ENCODE peak calls at places on chromosomes 13 and 19, in six cellular contexts. I is neuronal stem cell, D is H9, V is IMR-90, O is H1, G is trophoblast cell. P is an unnamed sample.

GRCh38 chr19:31332096-31332495 is 17.1 kb downstream of the TSHZ3 start:
- DNase-seq in V (peak; percentile 79), G (no peak), I (no peak), O (no peak), D (no peak), P (peak; percentile 78)

GRCh38 chr13:39016789-39017188 is 21.1 kb downstream of the PROSER1 start:
- DNase-seq in V (peak; percentile 8), D (no peak), I (peak; percentile 42), G (peak; percentile 63), O (no peak), P (peak; percentile 30)

GRCh38 chr19:38565686-38566105 is 52.1 kb downstream of the MAP4K1 start:
- DNase-seq in G (no peak), D (no peak), V (no peak), O (no peak), I (no peak), P (no peak)

GRCh38 chr19:5154129-5154798 is 185.4 kb downstream of the KDM4B start:
- DNase-seq in I (no peak), D (peak; percentile 79), O (no peak), G (peak; percentile 69), V (no peak), P (no peak)

GRCh38 chr13:35292329-35292728 is 184.2 kb downstream of the MAB21L1 start:
- DNase-seq in V (no peak), O (no peak), G (no peak), D (no peak), I (no peak), P (no peak)

GRCh38 chr19:33226550-33227241 is 1.0 kb upstream of the SLC7A10 start:
- DNase-seq in G (peak; percentile 23), V (no peak), O (peak; percentile 59), I (no peak), D (peak; percentile 95), P (peak; percentile 15)

GRCh38 chr13:114283581-114283980 is 2.2 kb downstream of the UPF3A start:
- DNase-seq in I (no peak), O (no peak), V (peak; percentile 23), D (no peak), G (no peak), P (peak; percentile 17)

GRCh38 chr13:111202745-111203144 is 87.6 kb downstream of the ARHGEF7 start:
- DNase-seq in G (peak; percentile 96), O (no peak), D (no peak), V (peak; percentile 93), I (no peak), P (peak; percentile 86)

GRCh38 chr19:48698046-48698445 is 2.3 kb downstream of the FUT2 start:
- DNase-seq in V (peak; percentile 74), D (no peak), G (no peak), O (no peak), I (no peak), P (peak; percentile 62)

DNA sequence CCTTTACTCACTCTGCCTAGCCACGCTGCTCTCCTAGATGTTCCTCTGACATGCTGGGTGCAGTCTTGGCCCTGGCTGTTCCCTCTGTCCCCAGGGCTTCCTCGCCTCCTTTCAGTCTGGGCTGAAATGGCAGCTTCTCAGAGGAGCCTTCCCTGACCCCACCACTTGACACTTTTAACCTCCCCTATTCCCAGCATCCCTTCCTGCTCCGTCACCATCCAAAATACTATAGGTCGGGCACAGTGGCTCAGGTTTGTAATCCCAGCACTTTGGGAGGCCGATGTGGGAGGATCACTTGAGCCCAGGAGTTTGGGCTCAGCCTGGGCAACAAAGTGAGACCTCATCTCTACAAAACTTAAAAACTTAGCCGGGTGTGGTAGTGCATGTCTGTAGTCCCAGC is 2.6 kb downstream of the FAM187B start:
- DNase-seq in I (no peak), V (no peak), G (no peak), O (no peak), D (no peak), P (no peak)
- H3K27ac ChIP-seq in I (no peak overlapping the region), V (no peak overlapping the region), G (no peak overlapping the region), O (no peak overlapping the region), D (no peak overlapping the region), P (no peak overlapping the region)

DNA sequence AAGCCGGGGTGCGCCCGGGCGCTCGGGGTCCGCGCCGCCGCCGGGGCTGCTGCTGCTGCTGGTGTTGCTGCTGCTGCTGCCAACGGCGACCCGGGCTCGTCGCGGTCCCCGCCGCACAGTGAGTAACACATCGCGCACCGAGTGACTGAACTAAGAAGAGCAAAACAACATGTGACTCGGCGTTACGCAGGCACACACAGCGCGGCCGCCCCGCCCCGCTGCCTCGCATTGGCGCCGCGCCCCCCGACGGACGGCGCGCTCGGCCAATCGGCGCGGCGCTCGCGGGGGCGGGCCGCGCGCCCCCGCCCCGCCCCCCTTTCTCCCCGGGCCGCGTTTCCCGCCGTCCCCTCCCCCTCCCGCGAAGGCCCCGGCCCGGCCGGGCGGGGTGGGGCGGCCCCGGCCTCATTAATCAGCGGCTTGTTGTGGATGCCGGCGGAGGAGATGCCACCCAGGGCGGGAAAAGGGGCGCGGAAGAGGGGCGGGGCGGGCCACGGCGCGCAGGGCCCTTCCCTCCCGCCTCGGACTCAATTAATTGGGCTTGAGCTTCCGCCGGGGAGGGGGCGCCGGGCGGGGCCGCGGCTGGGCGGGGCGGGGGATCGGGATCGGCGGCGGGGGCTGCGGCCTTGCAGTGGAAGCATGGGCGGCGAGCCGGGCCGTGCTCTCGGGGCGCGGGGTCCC is at the start of gene IRS2:
- DNase-seq in V (peak; percentile 90), O (peak; percentile 61), D (peak; percentile 95), I (peak; percentile 94), G (peak; percentile 97), P (peak; percentile 93)
- H2BK120ac ChIP-seq in V (peak within 1 kb of the TSS; percentile 50), O (no peak within 1 kb of the TSS), D (no peak within 1 kb of the TSS), I (peak within 1 kb of the TSS; percentile 81), G (peak within 1 kb of the TSS; percentile 91), P (peak within 1 kb of the TSS; percentile 94)

GRCh38 chr19:28331596-28331995 is 881.4 kb downstream of the UQCRFS1 start:
- DNase-seq in V (no peak), O (no peak), D (no peak), I (no peak), G (no peak), P (no peak)
- H3K14ac ChIP-seq in V (no peak overlapping the region), O (no peak overlapping the region), D (no peak overlapping the region), I (no peak overlapping the region), G (no peak overlapping the region), P (no peak overlapping the region)

GRCh38 chr19:940591-941291 is 14.9 kb downstream of the ARID3A start:
- DNase-seq in D (no peak), V (peak; percentile 57), O (no peak), I (no peak), G (peak; percentile 66), P (no peak)
- H3K27ac ChIP-seq in D (no peak overlapping the region), V (peak overlapping the region; percentile 43), O (no peak overlapping the region), I (no peak overlapping the region), G (peak overlapping the region; percentile 33), P (no peak overlapping the region)

GRCh38 chr13:51803422-51804294 is at the start of gene DHRS12:
- DNase-seq in V (peak; percentile 66), I (peak; percentile 64), D (peak; percentile 82), O (no peak), G (peak; percentile 91), P (peak; percentile 87)
- H2BK120ac ChIP-seq in V (peak within 1 kb of the TSS; percentile 54), I (no peak within 1 kb of the TSS), D (no peak within 1 kb of the TSS), O (no peak within 1 kb of the TSS), G (peak within 1 kb of the TSS; percentile 99), P (peak within 1 kb of the TSS; percentile 77)

GRCh38 chr19:18273566-18274302 is 518 bp downstream of the IQCN start:
- DNase-seq in O (no peak), V (no peak), D (no peak), I (no peak), G (peak; percentile 50), P (peak; percentile 73)
- H3K14ac ChIP-seq in O (no peak overlapping the region), V (no peak overlapping the region), D (no peak overlapping the region), I (no peak overlapping the region), G (no peak overlapping the region), P (no peak overlapping the region)

GRCh38 chr13:31207630-31208549 is 8.1 kb downstream of the B3GLCT start:
- DNase-seq in G (no peak), I (no peak), D (no peak), O (no peak), V (peak; percentile 73), P (no peak)
- H3K27ac ChIP-seq in G (no peak overlapping the region), I (no peak overlapping the region), D (no peak overlapping the region), O (no peak overlapping the region), V (no peak overlapping the region), P (no peak overlapping the region)

DNA sequence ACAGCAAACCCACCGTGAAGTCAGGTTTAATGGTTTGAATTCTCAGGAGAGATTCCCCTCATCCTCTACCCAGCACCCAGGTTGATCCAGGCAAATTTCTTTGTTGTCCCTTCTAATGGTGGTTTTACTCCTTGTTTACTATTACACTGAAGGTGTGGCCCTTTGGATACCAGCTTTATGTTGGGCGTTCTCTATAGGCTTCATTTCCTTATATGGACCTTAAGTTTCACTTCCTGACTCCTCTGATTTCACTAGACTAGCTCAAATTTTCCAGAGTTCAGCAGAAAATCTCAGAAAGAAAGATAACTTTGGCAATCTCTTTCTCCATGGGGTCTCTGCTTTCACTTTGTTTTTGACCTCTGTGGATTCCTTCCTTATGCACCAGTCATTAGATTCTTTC is 212.3 kb downstream of the LACC1 start:
- DNase-seq in V (no peak), D (no peak), I (no peak), O (no peak), G (no peak), P (peak; percentile 29)
- H2BK120ac ChIP-seq in V (no peak overlapping the region), D (no peak overlapping the region), I (no peak overlapping the region), O (no peak overlapping the region), G (no peak overlapping the region), P (no peak overlapping the region)

GRCh38 chr13:85334187-85334586 is 465.0 kb downstream of the SLITRK6 start:
- DNase-seq in D (no peak), O (no peak), I (no peak), G (no peak), V (no peak), P (no peak)
- H3K14ac ChIP-seq in D (no peak overlapping the region), O (no peak overlapping the region), I (no peak overlapping the region), G (no peak overlapping the region), V (no peak overlapping the region), P (no peak overlapping the region)

DNA sequence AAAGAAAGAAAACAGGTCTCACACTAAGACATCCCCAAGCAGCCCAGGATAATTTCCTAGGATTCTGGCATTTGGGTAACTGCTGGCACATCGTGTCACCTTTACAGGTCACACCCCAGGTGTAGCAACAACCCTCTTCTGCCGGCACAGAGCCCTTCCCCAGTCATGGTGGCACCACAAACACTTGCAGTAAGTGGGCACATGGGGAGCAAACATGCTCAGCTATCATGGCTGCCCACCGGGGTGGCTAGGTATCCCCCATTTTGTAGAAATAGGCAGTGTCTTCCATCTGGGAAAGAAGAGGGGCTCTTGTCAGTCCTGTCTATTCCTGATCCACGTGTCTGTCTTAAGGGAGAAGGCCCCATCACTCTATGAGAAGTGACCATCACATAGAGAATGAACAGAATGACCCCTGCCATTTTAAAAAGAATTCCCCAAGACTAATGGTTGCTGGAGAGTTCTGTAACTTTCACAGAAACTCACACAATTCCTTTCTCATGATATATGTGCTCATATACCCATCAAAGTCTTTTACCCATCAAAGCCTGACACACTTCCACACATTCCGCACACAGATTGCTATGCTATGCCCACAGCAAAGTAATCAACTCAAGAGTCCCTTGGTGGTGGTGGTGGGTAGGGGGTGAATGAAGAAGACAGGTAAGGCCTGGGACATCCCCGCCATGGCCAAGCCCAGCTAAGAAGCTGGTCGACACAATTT is 33.3 kb downstream of the BRD4 start:
- DNase-seq in G (peak; percentile 91), O (no peak), V (no peak), I (no peak), D (no peak), P (no peak)
- H3K27ac ChIP-seq in G (peak overlapping the region; percentile 62), O (no peak overlapping the region), V (peak overlapping the region; percentile 31), I (no peak overlapping the region), D (peak overlapping the region; percentile 37), P (peak overlapping the region; percentile 17)

P was measured in mesenchymal stem cell.